ENCODE peak calls at places on chromosomes 3 and 15, in nine cellular contexts. S is H9; E is hypothalamus; Z is activated CD4-positive, alpha-beta memory T cell treated with anti-CD3 and anti-CD28 coated beads, Interleukin-2, amount 10 ng/mL, durations not matched to agents 7 days and 5 days; P is left ventricle myocardium inferior; G is ecto neural progenitor cell; J is stomach; Y is Kasumi-1; F is thyroid gland. K is an unnamed sample.
A peak's percentile ranks its signal among the peaks of the same experiment; 100 is the strongest.

GRCh38 chr15:82781349-82781748 is 24.5 kb downstream of the FSD2 start:
- DNase-seq in F (no peak), E (no peak), Y (no peak), S (no peak), J (no peak), Z (no peak), P (no peak), G (no peak), K (no peak)

GRCh38 chr15:79339588-79340314 is 28.8 kb downstream of the TMED3 start:
- DNase-seq in S (no peak), E (no peak), P (no peak), Z (no peak), Y (peak; percentile 30), G (no peak), J (no peak), F (peak; percentile 19), K (no peak)

GRCh38 chr3:150681037-150681436 is 22.7 kb downstream of the ERICH6 start:
- DNase-seq in S (no peak), Y (no peak), P (no peak), J (no peak), F (no peak), E (no peak), G (no peak), Z (no peak), K (no peak)

GRCh38 chr15:64740361-64741170 is 34.8 kb downstream of the RBPMS2 start:
- DNase-seq in S (no peak), J (no peak), Z (no peak), P (peak; percentile 83), E (no peak), F (peak; percentile 36), G (no peak), Y (peak; percentile 23), K (no peak)

GRCh38 chr3:37372669-37373068 is 198.3 kb upstream of the LRRFIP2 start:
- DNase-seq in E (no peak), Y (no peak), P (no peak), Z (no peak), G (no peak), S (no peak), F (no peak), J (no peak), K (no peak)

GRCh38 chr15:95410757-95411156 is 919.7 kb upstream of the NR2F2 start:
- DNase-seq in S (no peak), F (no peak), Y (no peak), E (no peak), P (no peak), J (no peak), G (no peak), Z (no peak), K (no peak)

GRCh38 chr3:190444036-190444435 is 5.7 kb downstream of the TMEM207 start:
- DNase-seq in Y (no peak), P (no peak), F (no peak), J (no peak), S (no peak), E (no peak), G (no peak), Z (no peak), K (no peak)

GRCh38 chr15:50773389-50773788 is 7.9 kb upstream of the SPPL2A start:
- DNase-seq in G (no peak), Z (no peak), Y (no peak), S (no peak), F (no peak), P (no peak), J (no peak), E (no peak), K (no peak)

GRCh38 chr3:184827572-184827971 is 15.6 kb downstream of the VPS8 start:
- DNase-seq in Z (no peak), Y (no peak), F (no peak), J (no peak), P (no peak), E (no peak), G (no peak), S (no peak), K (no peak)

GRCh38 chr15:63381301-63382192 is at the start of gene CA12:
- DNase-seq in P (peak; percentile 20), S (peak; percentile 63), E (no peak), Y (no peak), G (peak; percentile 66), J (peak; percentile 45), F (peak; percentile 63), Z (no peak), K (no peak)

GRCh38 chr3:184932777-184933176 is 120.8 kb downstream of the VPS8 start:
- DNase-seq in Z (no peak), Y (no peak), P (no peak), S (no peak), J (no peak), F (no peak), E (no peak), G (no peak), K (no peak)

GRCh38 chr15:74906450-74907276 is at the start of gene FAM219B:
- DNase-seq in J (peak; percentile 95), G (peak; percentile 93), S (peak; percentile 88), E (peak; percentile 73), F (peak; percentile 96), P (peak; percentile 95), Z (peak; percentile 84), Y (peak; percentile 73), K (peak; percentile 59)

GRCh38 chr3:55128201-55128870 is 200.5 kb upstream of the LRTM1 start:
- DNase-seq in J (no peak), F (no peak), P (no peak), Z (no peak), S (no peak), E (no peak), G (no peak), Y (no peak), K (no peak)

GRCh38 chr3:131899021-131899420 is 135.8 kb downstream of the CPNE4 start:
- DNase-seq in J (no peak), G (no peak), S (no peak), Y (no peak), E (no peak), Z (no peak), P (no peak), F (no peak), K (no peak)

GRCh38 chr15:77984446-77984861 is 93.1 kb downstream of the TBC1D2B start:
- DNase-seq in P (no peak), G (no peak), E (no peak), S (no peak), F (no peak), J (no peak), Y (no peak), Z (no peak), K (no peak)

GRCh38 chr15:70323111-70323851 is 225.6 kb upstream of the TLE3 start:
- DNase-seq in S (no peak), P (peak; percentile 53), F (peak; percentile 12), E (no peak), Y (no peak), G (no peak), J (peak; percentile 38), Z (no peak), K (peak; percentile 65)

GRCh38 chr15:66023322-66023972 is 154.2 kb downstream of the RAB11A start:
- DNase-seq in S (no peak), Y (no peak), F (no peak), E (no peak), J (no peak), G (no peak), P (no peak), Z (no peak), K (no peak)

GRCh38 chr3:32438596-32439344 is 47.1 kb downstream of the CMTM7 start:
- DNase-seq in J (no peak), F (no peak), P (no peak), Z (peak; percentile 27), G (no peak), E (no peak), Y (no peak), S (no peak), K (no peak)

GRCh38 chr3:38730281-38730680 is 80.8 kb upstream of the SCN5A start:
- DNase-seq in F (no peak), Z (no peak), Y (no peak), J (no peak), P (no peak), G (no peak), E (no peak), S (no peak), K (no peak)

GRCh38 chr15:75904241-75904631 is 558 bp downstream of the FBXO22 start:
- DNase-seq in P (no peak), Y (peak; percentile 65), G (no peak), E (no peak), Z (peak; percentile 37), J (peak; percentile 29), F (no peak), S (peak; percentile 47), K (no peak)

GRCh38 chr3:45954306-45954705 is 11.0 kb downstream of the CXCR6 start:
- DNase-seq in J (no peak), P (no peak), S (no peak), F (no peak), Y (no peak), Z (peak; percentile 11), G (no peak), E (no peak), K (no peak)